ENCODE peak calls at places on chromosomes 5 and 9, in nine cellular contexts. G, K, I, O, H, R, Q, F and M are unnamed samples.

GRCh38 chr5:3891118-3891517 is 295.5 kb downstream of the IRX1 start:
- DNase-seq in R (no peak), I (no peak), G (no peak), O (no peak), F (no peak), Q (no peak), K (no peak), H (no peak), M (no peak)

GRCh38 chr5:72649449-72649848 is 142.2 kb upstream of the ZNF366 start:
- DNase-seq in F (no peak), G (peak), Q (peak), H (peak), I (no peak), O (peak), R (no peak), K (peak), M (peak)

GRCh38 chr9:108756746-108757490 is 98.9 kb downstream of the ACTL7B start:
- DNase-seq in F (no peak), I (no peak), H (no peak), O (peak), K (no peak), R (no peak), G (no peak), Q (no peak), M (no peak)

GRCh38 chr9:135376511-135377173 is 102.9 kb upstream of the PPP1R26 start:
- DNase-seq in Q (no peak), H (no peak), K (no peak), I (no peak), R (no peak), F (no peak), O (peak), G (no peak), M (no peak)

GRCh38 chr9:128523199-128523925 is 18.8 kb downstream of the GLE1 start:
- DNase-seq in Q (peak), F (peak), O (peak), K (peak), R (no peak), H (peak), G (peak), I (no peak), M (peak)

GRCh38 chr9:115099891-115100290 is 18.1 kb downstream of the TNC start:
- DNase-seq in K (no peak), F (no peak), R (no peak), I (no peak), G (no peak), H (no peak), O (no peak), Q (peak), M (no peak)

GRCh38 chr9:111399772-111400563 is 69.9 kb upstream of the OR2K2 start:
- DNase-seq in O (peak), K (peak), H (no peak), G (no peak), Q (peak), I (no peak), R (no peak), F (no peak), M (peak)

GRCh38 chr9:89277454-89277853 is 33.5 kb upstream of the CKS2 start:
- DNase-seq in F (no peak), G (no peak), Q (peak), R (no peak), K (no peak), O (peak), H (no peak), I (no peak), M (peak)

GRCh38 chr5:55445817-55446216 is 88.9 kb downstream of the PLPP1 start:
- DNase-seq in G (no peak), K (no peak), Q (no peak), H (no peak), I (no peak), R (no peak), F (no peak), O (no peak), M (no peak)

GRCh38 chr9:73869261-73869660 is 627.9 kb upstream of the RORB start:
- DNase-seq in H (no peak), F (no peak), O (peak), I (peak), G (peak), R (peak), Q (no peak), K (peak), M (peak)

GRCh38 chr9:99822096-99822595 is 461 bp downstream of the NR4A3 start:
- DNase-seq in F (no peak), O (peak), I (no peak), G (peak), K (no peak), H (no peak), R (no peak), Q (no peak), M (no peak)

GRCh38 chr9:114656301-114656700 is 1.3 kb downstream of the TEX53 start:
- DNase-seq in H (no peak), R (no peak), Q (no peak), K (no peak), G (no peak), I (no peak), O (no peak), F (no peak), M (no peak)

GRCh38 chr5:1137567-1138444 is 25.9 kb upstream of the SLC12A7 start:
- DNase-seq in Q (no peak), H (no peak), R (no peak), G (no peak), F (peak), O (no peak), I (no peak), K (no peak), M (no peak)

GRCh38 chr9:72497476-72498065 is 23.8 kb upstream of the TMC1 start:
- DNase-seq in F (no peak), O (no peak), I (no peak), Q (no peak), H (no peak), G (no peak), K (no peak), R (no peak), M (no peak)

GRCh38 chr5:103295871-103296270 is 37.3 kb downstream of the MACIR start:
- DNase-seq in F (no peak), K (no peak), G (no peak), H (no peak), I (no peak), R (no peak), Q (no peak), O (no peak), M (no peak)

GRCh38 chr5:169548315-169548714 is 35.3 kb upstream of the SPDL1 start:
- DNase-seq in O (peak), G (no peak), I (no peak), Q (peak), R (no peak), K (peak), F (no peak), H (no peak), M (peak)

GRCh38 chr9:32394381-32395049 is 10.1 kb downstream of the ACO1 start:
- DNase-seq in I (no peak), F (no peak), R (no peak), O (no peak), K (peak), G (no peak), H (no peak), Q (peak), M (peak)

GRCh38 chr5:170635706-170636105 is 131.9 kb downstream of the KCNIP1 start:
- DNase-seq in K (no peak), O (no peak), H (peak), G (no peak), I (no peak), F (no peak), R (no peak), Q (no peak), M (no peak)

GRCh38 chr9:121861501-121862180 is 210.2 kb downstream of the DAB2IP start:
- DNase-seq in K (peak), G (peak), O (peak), R (no peak), Q (peak), H (no peak), I (no peak), F (peak), M (peak)

GRCh38 chr9:113646491-113646890 is 183.0 kb downstream of the RGS3 start:
- DNase-seq in K (no peak), Q (no peak), G (no peak), O (no peak), F (no peak), I (no peak), R (no peak), H (peak), M (no peak)

GRCh38 chr5:179858241-179858585 is 404 bp downstream of the MRNIP start:
- DNase-seq in R (peak), O (peak), I (peak), Q (peak), G (peak), H (no peak), K (no peak), F (no peak), M (no peak)

GRCh38 chr5:56588636-56589485 is 226.5 kb upstream of the MAP3K1 start:
- DNase-seq in H (peak), I (peak), R (peak), O (no peak), F (peak), K (no peak), G (no peak), Q (no peak), M (no peak)

GRCh38 chr5:170184007-170184687 is 48.6 kb upstream of the C5orf58 start:
- DNase-seq in H (no peak), O (peak), Q (peak), I (peak), R (peak), F (peak), G (peak), K (peak), M (peak)

GRCh38 chr5:116459306-116459705 is 115.3 kb downstream of the SEMA6A start:
- DNase-seq in O (no peak), I (no peak), G (no peak), H (no peak), K (no peak), Q (no peak), R (no peak), F (no peak), M (no peak)

GRCh38 chr9:93675336-93676150 is 99.2 kb downstream of the PHF2 start:
- DNase-seq in Q (no peak), R (no peak), K (no peak), H (peak), O (no peak), G (no peak), I (no peak), F (peak), M (no peak)

GRCh38 chr5:38201158-38201557 is 57.2 kb upstream of the EGFLAM start:
- DNase-seq in F (no peak), I (no peak), R (no peak), G (no peak), Q (no peak), H (no peak), O (no peak), K (no peak), M (no peak)

GRCh38 chr5:73612799-73613198 is 13.2 kb upstream of the ARHGEF28 start:
- DNase-seq in H (no peak), K (no peak), O (no peak), R (no peak), I (no peak), Q (no peak), F (no peak), G (no peak), M (no peak)

GRCh38 chr9:86341007-86341491 is 13.2 kb downstream of the TUT7 start:
- DNase-seq in Q (peak), R (no peak), I (no peak), F (no peak), H (no peak), K (peak), O (peak), G (no peak), M (peak)

GRCh38 chr5:43649256-43649655 is 46.3 kb downstream of the NNT start:
- DNase-seq in I (no peak), Q (peak), H (no peak), G (no peak), K (peak), R (no peak), O (peak), F (no peak), M (peak)

GRCh38 chr9:92890761-92891160 is 12.9 kb upstream of the ZNF484 start:
- DNase-seq in R (no peak), K (no peak), Q (no peak), I (no peak), F (no peak), O (no peak), G (no peak), H (no peak), M (no peak)